ENCODE peak calls at places on chromosomes 2 and 18, in eight cellular contexts. P, H, G, T, O, W, B and M are unnamed samples.

GRCh38 chr2:231039821-231040364 is 2.6 kb downstream of the C2orf72 start:
- DNase-seq in P (no peak), W (no peak), O (no peak), G (no peak), H (no peak), B (no peak), T (no peak), M (no peak)

GRCh38 chr2:124027182-124027581 is 2.1 kb downstream of the CNTNAP5 start:
- DNase-seq in P (no peak), T (peak; percentile 66), H (peak; percentile 30), W (peak; percentile 88), G (peak; percentile 87), O (peak; percentile 8), B (peak; percentile 68), M (no peak)

GRCh38 chr2:128310761-128311160 is 7.9 kb downstream of the HS6ST1 start:
- DNase-seq in B (peak; percentile 19), W (no peak), P (no peak), G (no peak), O (no peak), H (no peak), T (no peak), M (no peak)

GRCh38 chr2:203252851-203253250 is 14.0 kb downstream of the CYP20A1 start:
- DNase-seq in B (no peak), O (no peak), H (no peak), W (no peak), T (no peak), G (no peak), P (no peak), M (no peak)

GRCh38 chr18:32378705-32379104 is 92.0 kb downstream of the GAREM1 start:
- DNase-seq in O (no peak), H (peak; percentile 90), W (no peak), B (no peak), T (peak; percentile 43), P (no peak), G (no peak), M (no peak)

GRCh38 chr2:168978461-168978861 is 52.7 kb downstream of the ABCB11 start:
- DNase-seq in B (no peak), W (no peak), T (no peak), P (no peak), O (no peak), H (no peak), G (no peak), M (no peak)

GRCh38 chr2:38552259-38552658 is 50.5 kb downstream of the HNRNPLL start:
- DNase-seq in O (no peak), T (no peak), P (no peak), H (no peak), W (no peak), B (no peak), G (no peak), M (no peak)

GRCh38 chr2:199692489-199692888 is 158.5 kb downstream of the FTCDNL1 start:
- DNase-seq in B (peak; percentile 11), O (no peak), P (no peak), G (no peak), T (no peak), H (no peak), W (no peak), M (no peak)

GRCh38 chr2:30422437-30422805 is 24.6 kb upstream of the LCLAT1 start:
- DNase-seq in W (no peak), P (peak; percentile 37), H (peak; percentile 42), O (no peak), B (peak; percentile 70), T (peak; percentile 87), G (no peak), M (no peak)

GRCh38 chr2:28926837-28927236 is 32.4 kb downstream of the WDR43 start:
- DNase-seq in W (no peak), B (no peak), P (no peak), O (no peak), T (no peak), H (peak; percentile 32), G (no peak), M (peak; percentile 21)

GRCh38 chr2:119005081-119005480 is 63.1 kb downstream of the MARCO start:
- DNase-seq in H (no peak), P (no peak), O (no peak), B (no peak), G (no peak), W (no peak), T (peak; percentile 9), M (no peak)

GRCh38 chr18:75624836-75625235 is 197.3 kb upstream of the SMIM21 start:
- DNase-seq in H (no peak), B (no peak), W (no peak), T (no peak), P (no peak), O (no peak), G (no peak), M (no peak)

GRCh38 chr2:33496150-33496549 is 19.7 kb downstream of the RASGRP3 start:
- DNase-seq in B (no peak), W (no peak), O (no peak), T (peak; percentile 71), P (no peak), G (no peak), H (peak; percentile 77), M (no peak)

GRCh38 chr2:108492364-108492763 is 41.9 kb upstream of the LIMS1 start:
- DNase-seq in B (no peak), T (peak; percentile 87), O (peak; percentile 66), G (no peak), P (no peak), W (no peak), H (peak; percentile 94), M (peak; percentile 9)

GRCh38 chr2:232085179-232085578 is 123.7 kb downstream of the DIS3L2 start:
- DNase-seq in P (no peak), B (no peak), W (no peak), T (no peak), H (no peak), G (no peak), O (no peak), M (no peak)

GRCh38 chr2:3129867-3130266 is 247.8 kb downstream of the EIPR1 start:
- DNase-seq in W (no peak), G (no peak), T (no peak), O (no peak), H (no peak), P (no peak), B (no peak), M (no peak)

GRCh38 chr2:221779614-221780067 is 207.5 kb upstream of the EPHA4 start:
- DNase-seq in T (peak; percentile 91), O (no peak), H (peak; percentile 81), B (no peak), W (no peak), P (no peak), G (no peak), M (no peak)

GRCh38 chr18:23631312-23631711 is 31.4 kb downstream of the ANKRD29 start:
- DNase-seq in H (no peak), T (no peak), P (no peak), W (no peak), B (no peak), O (no peak), G (no peak), M (no peak)

GRCh38 chr2:199316851-199317250 is 140.9 kb downstream of the SATB2 start:
- DNase-seq in O (no peak), T (no peak), G (no peak), B (no peak), P (no peak), H (no peak), W (no peak), M (no peak)

GRCh38 chr2:28390241-28390856 is 2.3 kb upstream of the FOSL2 start:
- DNase-seq in P (peak; percentile 70), T (peak; percentile 94), B (peak; percentile 91), H (peak; percentile 91), W (peak; percentile 77), G (peak; percentile 79), O (peak; percentile 88), M (no peak)

GRCh38 chr18:70781860-70782453 is 493.1 kb downstream of the SOCS6 start:
- DNase-seq in T (peak; percentile 57), G (peak; percentile 70), H (peak; percentile 1), B (peak; percentile 57), O (peak; percentile 7), W (peak; percentile 49), P (peak; percentile 15), M (no peak)
- H3K4me2 ChIP-seq in T (no peak overlapping the region), G (no peak overlapping the region), H (no peak overlapping the region), B (no peak overlapping the region), O (no peak overlapping the region), W (no peak overlapping the region), P (no peak overlapping the region), M (no peak overlapping the region)

DNA sequence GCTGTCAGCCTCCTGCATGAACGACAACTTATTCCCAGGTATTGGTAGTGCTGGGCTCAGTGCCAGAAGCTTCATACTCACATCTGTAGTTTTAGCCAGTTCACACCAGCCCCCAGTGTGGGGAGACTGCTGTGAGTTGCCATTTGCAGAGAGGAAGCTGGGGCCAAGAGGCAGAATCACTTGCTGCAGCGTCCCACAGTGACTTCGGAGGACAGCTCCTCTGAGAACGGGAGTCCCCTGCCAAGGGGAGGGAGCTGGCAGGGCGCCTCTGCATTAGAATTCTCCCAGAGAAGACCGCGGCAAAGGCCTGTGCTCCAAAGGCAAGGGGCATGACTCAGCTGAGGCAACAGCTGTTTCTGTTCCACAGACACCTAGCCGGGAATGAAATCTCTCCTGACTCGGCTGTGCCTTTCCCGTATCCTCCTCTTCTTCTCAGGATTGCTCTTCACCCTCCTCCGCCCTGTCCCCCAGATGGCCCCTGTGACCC is 17.8 kb downstream of the MAL start:
- DNase-seq in H (peak; percentile 90), P (no peak), W (no peak), G (no peak), T (peak; percentile 88), O (no peak), B (no peak), M (no peak)
- H3K27ac ChIP-seq in H (peak overlapping the region; percentile 59), P (no peak overlapping the region), W (no peak overlapping the region), G (no peak overlapping the region), T (no peak overlapping the region), O (no peak overlapping the region), B (no peak overlapping the region), M (no peak overlapping the region)

DNA sequence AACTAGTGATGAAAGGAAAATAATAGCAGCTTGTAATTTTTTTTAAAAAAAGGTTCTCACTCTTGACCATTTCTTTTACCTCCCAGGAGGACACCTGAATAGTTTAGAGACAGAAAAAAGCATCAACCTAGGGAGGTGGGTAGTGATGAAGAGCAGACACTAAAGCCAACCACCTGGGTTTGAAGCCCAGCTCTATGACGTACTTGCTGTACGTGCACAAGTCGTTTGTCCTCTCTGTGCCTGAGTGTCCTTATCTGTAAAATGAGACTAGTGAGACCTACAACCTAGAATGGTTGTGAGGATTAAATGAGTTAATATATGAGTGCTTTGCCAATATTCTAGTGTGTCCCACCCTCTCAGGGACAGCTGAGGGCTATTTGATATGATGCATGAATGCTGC is 5.8 kb downstream of the SLC1A4 start:
- DNase-seq in O (no peak), B (no peak), P (no peak), G (no peak), H (no peak), W (no peak), T (no peak), M (no peak)
- H3K4me2 ChIP-seq in O (no peak overlapping the region), B (no peak overlapping the region), P (no peak overlapping the region), G (no peak overlapping the region), H (no peak overlapping the region), W (no peak overlapping the region), T (no peak overlapping the region), M (no peak overlapping the region)

DNA sequence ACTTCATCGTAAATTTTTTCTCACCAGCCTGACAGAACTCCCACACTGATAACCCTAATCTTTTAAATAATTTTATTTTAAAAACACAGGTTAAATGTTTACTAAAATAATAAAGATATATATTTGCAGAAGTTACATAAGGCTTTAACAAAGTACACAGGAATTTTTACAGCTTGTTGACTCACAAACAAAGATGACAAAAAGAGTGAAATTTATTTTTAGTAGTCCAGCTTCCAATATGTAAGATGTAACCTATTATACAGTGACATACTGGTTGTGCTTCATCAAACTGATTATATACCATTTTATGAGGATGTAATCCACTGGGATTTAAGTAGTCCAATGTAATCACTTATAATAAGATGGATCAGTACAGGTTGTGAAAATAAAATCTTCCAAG is 348.9 kb upstream of the SLC39A10 start:
- DNase-seq in T (no peak), B (no peak), W (no peak), O (no peak), G (no peak), H (no peak), P (no peak), M (no peak)
- H3K27ac ChIP-seq in T (no peak overlapping the region), B (no peak overlapping the region), W (no peak overlapping the region), O (no peak overlapping the region), G (no peak overlapping the region), H (no peak overlapping the region), P (no peak overlapping the region), M (no peak overlapping the region)